ENCODE peak calls at places on chromosomes 7 and 10, in five cellular contexts. One of them, this sample, is unnamed.

GRCh38 chr7:45886931-45887667 is 1.2 kb upstream of the IGFBP1 start:
- DNase-seq in stimulated activated CD4-positive, alpha-beta T cell treated with anti-CD3 and anti-CD28 coated beads, TNF-alpha, amount 100 ng/mL, for 24 hours: no peak
- DNase-seq in heart right ventricle: no peak
- DNase-seq in nucleus accumbens: no peak
- DNase-seq in effector memory CD8-positive, alpha-beta T cell: no peak
- DNase-seq in this sample: no peak

GRCh38 chr7:101185258-101185839 is 5.3 kb upstream of the NAT16 start:
- DNase-seq in stimulated activated CD4-positive, alpha-beta T cell treated with anti-CD3 and anti-CD28 coated beads, TNF-alpha, amount 100 ng/mL, for 24 hours: no peak
- DNase-seq in heart right ventricle: no peak
- DNase-seq in nucleus accumbens: no peak
- DNase-seq in effector memory CD8-positive, alpha-beta T cell: no peak
- DNase-seq in this sample: no peak

GRCh38 chr7:81447351-81447952 is 322.4 kb downstream of the HGF start:
- DNase-seq in stimulated activated CD4-positive, alpha-beta T cell treated with anti-CD3 and anti-CD28 coated beads, TNF-alpha, amount 100 ng/mL, for 24 hours: no peak
- DNase-seq in heart right ventricle: no peak
- DNase-seq in nucleus accumbens: no peak
- DNase-seq in effector memory CD8-positive, alpha-beta T cell: no peak
- DNase-seq in this sample: no peak

GRCh38 chr7:11779864-11780263 is 52.1 kb downstream of the THSD7A start:
- DNase-seq in stimulated activated CD4-positive, alpha-beta T cell treated with anti-CD3 and anti-CD28 coated beads, TNF-alpha, amount 100 ng/mL, for 24 hours: no peak
- DNase-seq in heart right ventricle: no peak
- DNase-seq in nucleus accumbens: no peak
- DNase-seq in effector memory CD8-positive, alpha-beta T cell: no peak
- DNase-seq in this sample: no peak

GRCh38 chr7:149790146-149790548 is 16.8 kb upstream of the ZNF467 start:
- DNase-seq in stimulated activated CD4-positive, alpha-beta T cell treated with anti-CD3 and anti-CD28 coated beads, TNF-alpha, amount 100 ng/mL, for 24 hours: peak
- DNase-seq in heart right ventricle: peak
- DNase-seq in nucleus accumbens: no peak
- DNase-seq in effector memory CD8-positive, alpha-beta T cell: no peak
- DNase-seq in this sample: peak

GRCh38 chr7:153638821-153639435 is 413.3 kb upstream of the DPP6 start:
- DNase-seq in stimulated activated CD4-positive, alpha-beta T cell treated with anti-CD3 and anti-CD28 coated beads, TNF-alpha, amount 100 ng/mL, for 24 hours: no peak
- DNase-seq in heart right ventricle: no peak
- DNase-seq in nucleus accumbens: no peak
- DNase-seq in effector memory CD8-positive, alpha-beta T cell: no peak
- DNase-seq in this sample: no peak

GRCh38 chr10:60162631-60163030 is 227.0 kb downstream of the ANK3 start:
- DNase-seq in stimulated activated CD4-positive, alpha-beta T cell treated with anti-CD3 and anti-CD28 coated beads, TNF-alpha, amount 100 ng/mL, for 24 hours: no peak
- DNase-seq in heart right ventricle: no peak
- DNase-seq in nucleus accumbens: no peak
- DNase-seq in effector memory CD8-positive, alpha-beta T cell: no peak
- DNase-seq in this sample: no peak

GRCh38 chr7:131188367-131189339 is 139.0 kb upstream of the MKLN1 start:
- DNase-seq in stimulated activated CD4-positive, alpha-beta T cell treated with anti-CD3 and anti-CD28 coated beads, TNF-alpha, amount 100 ng/mL, for 24 hours: peak
- DNase-seq in heart right ventricle: no peak
- DNase-seq in nucleus accumbens: no peak
- DNase-seq in effector memory CD8-positive, alpha-beta T cell: peak
- DNase-seq in this sample: no peak

GRCh38 chr10:119268871-119269506 is 61.6 kb downstream of the GRK5 start:
- DNase-seq in stimulated activated CD4-positive, alpha-beta T cell treated with anti-CD3 and anti-CD28 coated beads, TNF-alpha, amount 100 ng/mL, for 24 hours: peak
- DNase-seq in heart right ventricle: no peak
- DNase-seq in nucleus accumbens: no peak
- DNase-seq in effector memory CD8-positive, alpha-beta T cell: peak
- DNase-seq in this sample: peak

GRCh38 chr10:107814865-107815487 is 650.5 kb upstream of the SORCS1 start:
- DNase-seq in stimulated activated CD4-positive, alpha-beta T cell treated with anti-CD3 and anti-CD28 coated beads, TNF-alpha, amount 100 ng/mL, for 24 hours: no peak
- DNase-seq in heart right ventricle: no peak
- DNase-seq in nucleus accumbens: peak
- DNase-seq in effector memory CD8-positive, alpha-beta T cell: no peak
- DNase-seq in this sample: peak

GRCh38 chr7:109821156-109821555 is 1251.5 kb downstream of the DNAJB9 start:
- DNase-seq in stimulated activated CD4-positive, alpha-beta T cell treated with anti-CD3 and anti-CD28 coated beads, TNF-alpha, amount 100 ng/mL, for 24 hours: no peak
- DNase-seq in heart right ventricle: no peak
- DNase-seq in nucleus accumbens: no peak
- DNase-seq in effector memory CD8-positive, alpha-beta T cell: no peak
- DNase-seq in this sample: no peak

GRCh38 chr10:47095211-47095610 is 184.0 kb downstream of the PTPN20 start:
- DNase-seq in stimulated activated CD4-positive, alpha-beta T cell treated with anti-CD3 and anti-CD28 coated beads, TNF-alpha, amount 100 ng/mL, for 24 hours: no peak
- DNase-seq in heart right ventricle: no peak
- DNase-seq in nucleus accumbens: no peak
- DNase-seq in effector memory CD8-positive, alpha-beta T cell: no peak
- DNase-seq in this sample: no peak

GRCh38 chr7:158350166-158350900 is 237.3 kb downstream of the PTPRN2 start:
- DNase-seq in stimulated activated CD4-positive, alpha-beta T cell treated with anti-CD3 and anti-CD28 coated beads, TNF-alpha, amount 100 ng/mL, for 24 hours: no peak
- DNase-seq in heart right ventricle: no peak
- DNase-seq in nucleus accumbens: no peak
- DNase-seq in effector memory CD8-positive, alpha-beta T cell: no peak
- DNase-seq in this sample: no peak

GRCh38 chr10:130655313-130656186 is 519.4 kb downstream of the GLRX3 start:
- DNase-seq in stimulated activated CD4-positive, alpha-beta T cell treated with anti-CD3 and anti-CD28 coated beads, TNF-alpha, amount 100 ng/mL, for 24 hours: no peak
- DNase-seq in heart right ventricle: no peak
- DNase-seq in nucleus accumbens: no peak
- DNase-seq in effector memory CD8-positive, alpha-beta T cell: no peak
- DNase-seq in this sample: no peak

GRCh38 chr7:92448185-92448747 is 984 bp downstream of the GATAD1 start:
- DNase-seq in stimulated activated CD4-positive, alpha-beta T cell treated with anti-CD3 and anti-CD28 coated beads, TNF-alpha, amount 100 ng/mL, for 24 hours: peak
- DNase-seq in heart right ventricle: no peak
- DNase-seq in nucleus accumbens: no peak
- DNase-seq in effector memory CD8-positive, alpha-beta T cell: peak
- DNase-seq in this sample: peak

GRCh38 chr10:105950410-105950809 is 1214.1 kb downstream of the SORCS1 start:
- DNase-seq in stimulated activated CD4-positive, alpha-beta T cell treated with anti-CD3 and anti-CD28 coated beads, TNF-alpha, amount 100 ng/mL, for 24 hours: peak
- DNase-seq in heart right ventricle: no peak
- DNase-seq in nucleus accumbens: peak
- DNase-seq in effector memory CD8-positive, alpha-beta T cell: no peak
- DNase-seq in this sample: peak

GRCh38 chr10:5545778-5546710 is 21.3 kb downstream of the CALML3 start:
- DNase-seq in stimulated activated CD4-positive, alpha-beta T cell treated with anti-CD3 and anti-CD28 coated beads, TNF-alpha, amount 100 ng/mL, for 24 hours: no peak
- DNase-seq in heart right ventricle: peak
- DNase-seq in nucleus accumbens: no peak
- DNase-seq in effector memory CD8-positive, alpha-beta T cell: no peak
- DNase-seq in this sample: peak

GRCh38 chr10:97079454-97079853 is 106.3 kb downstream of the SLIT1 start:
- DNase-seq in stimulated activated CD4-positive, alpha-beta T cell treated with anti-CD3 and anti-CD28 coated beads, TNF-alpha, amount 100 ng/mL, for 24 hours: no peak
- DNase-seq in heart right ventricle: no peak
- DNase-seq in nucleus accumbens: no peak
- DNase-seq in effector memory CD8-positive, alpha-beta T cell: no peak
- DNase-seq in this sample: no peak

GRCh38 chr7:55477781-55478374 is 94.4 kb downstream of the VOPP1 start:
- DNase-seq in stimulated activated CD4-positive, alpha-beta T cell treated with anti-CD3 and anti-CD28 coated beads, TNF-alpha, amount 100 ng/mL, for 24 hours: no peak
- DNase-seq in heart right ventricle: no peak
- DNase-seq in nucleus accumbens: no peak
- DNase-seq in effector memory CD8-positive, alpha-beta T cell: no peak
- DNase-seq in this sample: no peak

GRCh38 chr10:95229724-95230627 is 35.9 kb downstream of the ACSM6 start:
- DNase-seq in stimulated activated CD4-positive, alpha-beta T cell treated with anti-CD3 and anti-CD28 coated beads, TNF-alpha, amount 100 ng/mL, for 24 hours: no peak
- DNase-seq in heart right ventricle: no peak
- DNase-seq in nucleus accumbens: no peak
- DNase-seq in effector memory CD8-positive, alpha-beta T cell: no peak
- DNase-seq in this sample: no peak

GRCh38 chr7:10707519-10707918 is 266.2 kb upstream of the PHF14 start:
- DNase-seq in stimulated activated CD4-positive, alpha-beta T cell treated with anti-CD3 and anti-CD28 coated beads, TNF-alpha, amount 100 ng/mL, for 24 hours: no peak
- DNase-seq in heart right ventricle: no peak
- DNase-seq in nucleus accumbens: no peak
- DNase-seq in effector memory CD8-positive, alpha-beta T cell: no peak
- DNase-seq in this sample: no peak

GRCh38 chr7:44050121-44050914 is 5.8 kb downstream of the DBNL start:
- DNase-seq in stimulated activated CD4-positive, alpha-beta T cell treated with anti-CD3 and anti-CD28 coated beads, TNF-alpha, amount 100 ng/mL, for 24 hours: no peak
- DNase-seq in heart right ventricle: no peak
- DNase-seq in nucleus accumbens: no peak
- DNase-seq in effector memory CD8-positive, alpha-beta T cell: no peak
- DNase-seq in this sample: no peak

GRCh38 chr7:75638607-75639070 is 100.1 kb downstream of the HIP1 start:
- DNase-seq in stimulated activated CD4-positive, alpha-beta T cell treated with anti-CD3 and anti-CD28 coated beads, TNF-alpha, amount 100 ng/mL, for 24 hours: no peak
- DNase-seq in heart right ventricle: peak
- DNase-seq in nucleus accumbens: no peak
- DNase-seq in effector memory CD8-positive, alpha-beta T cell: no peak
- DNase-seq in this sample: peak

GRCh38 chr10:13956826-13957225 is 370.1 kb downstream of the PRPF18 start:
- DNase-seq in stimulated activated CD4-positive, alpha-beta T cell treated with anti-CD3 and anti-CD28 coated beads, TNF-alpha, amount 100 ng/mL, for 24 hours: no peak
- DNase-seq in heart right ventricle: peak
- DNase-seq in nucleus accumbens: no peak
- DNase-seq in effector memory CD8-positive, alpha-beta T cell: no peak
- DNase-seq in this sample: peak

GRCh38 chr7:101453617-101454016 is 90.9 kb downstream of the COL26A1 start:
- DNase-seq in stimulated activated CD4-positive, alpha-beta T cell treated with anti-CD3 and anti-CD28 coated beads, TNF-alpha, amount 100 ng/mL, for 24 hours: no peak
- DNase-seq in heart right ventricle: no peak
- DNase-seq in nucleus accumbens: no peak
- DNase-seq in effector memory CD8-positive, alpha-beta T cell: no peak
- DNase-seq in this sample: no peak

GRCh38 chr10:17106991-17107390 is 22.6 kb downstream of the CUBN start:
- DNase-seq in stimulated activated CD4-positive, alpha-beta T cell treated with anti-CD3 and anti-CD28 coated beads, TNF-alpha, amount 100 ng/mL, for 24 hours: no peak
- DNase-seq in heart right ventricle: no peak
- DNase-seq in nucleus accumbens: no peak
- DNase-seq in effector memory CD8-positive, alpha-beta T cell: no peak
- DNase-seq in this sample: no peak

GRCh38 chr10:84340632-84341537 is 12.5 kb downstream of the CCSER2 start:
- DNase-seq in stimulated activated CD4-positive, alpha-beta T cell treated with anti-CD3 and anti-CD28 coated beads, TNF-alpha, amount 100 ng/mL, for 24 hours: no peak
- DNase-seq in heart right ventricle: no peak
- DNase-seq in nucleus accumbens: no peak
- DNase-seq in effector memory CD8-positive, alpha-beta T cell: no peak
- DNase-seq in this sample: no peak

GRCh38 chr10:86752311-86752710 is 4.1 kb upstream of the BMPR1A start:
- DNase-seq in stimulated activated CD4-positive, alpha-beta T cell treated with anti-CD3 and anti-CD28 coated beads, TNF-alpha, amount 100 ng/mL, for 24 hours: no peak
- DNase-seq in heart right ventricle: no peak
- DNase-seq in nucleus accumbens: no peak
- DNase-seq in effector memory CD8-positive, alpha-beta T cell: no peak
- DNase-seq in this sample: no peak

GRCh38 chr10:99235872-99236626 is 397 bp upstream of the HPSE2 start:
- DNase-seq in stimulated activated CD4-positive, alpha-beta T cell treated with anti-CD3 and anti-CD28 coated beads, TNF-alpha, amount 100 ng/mL, for 24 hours: no peak
- DNase-seq in heart right ventricle: no peak
- DNase-seq in nucleus accumbens: no peak
- DNase-seq in effector memory CD8-positive, alpha-beta T cell: no peak
- DNase-seq in this sample: no peak

GRCh38 chr10:22479419-22479818 is 134.1 kb downstream of the SPAG6 start:
- DNase-seq in stimulated activated CD4-positive, alpha-beta T cell treated with anti-CD3 and anti-CD28 coated beads, TNF-alpha, amount 100 ng/mL, for 24 hours: no peak
- DNase-seq in heart right ventricle: peak
- DNase-seq in nucleus accumbens: peak
- DNase-seq in effector memory CD8-positive, alpha-beta T cell: no peak
- DNase-seq in this sample: peak

GRCh38 chr7:151813997-151814396 is 62.9 kb downstream of the PRKAG2 start:
- DNase-seq in stimulated activated CD4-positive, alpha-beta T cell treated with anti-CD3 and anti-CD28 coated beads, TNF-alpha, amount 100 ng/mL, for 24 hours: no peak
- DNase-seq in heart right ventricle: no peak
- DNase-seq in nucleus accumbens: peak
- DNase-seq in effector memory CD8-positive, alpha-beta T cell: no peak
- DNase-seq in this sample: no peak

GRCh38 chr10:12228851-12229250 is 32.9 kb downstream of the CDC123 start:
- DNase-seq in stimulated activated CD4-positive, alpha-beta T cell treated with anti-CD3 and anti-CD28 coated beads, TNF-alpha, amount 100 ng/mL, for 24 hours: no peak
- DNase-seq in heart right ventricle: no peak
- DNase-seq in nucleus accumbens: no peak
- DNase-seq in effector memory CD8-positive, alpha-beta T cell: no peak
- DNase-seq in this sample: no peak

GRCh38 chr7:6271694-6272371 is 591 bp downstream of the CYTH3 start:
- DNase-seq in stimulated activated CD4-positive, alpha-beta T cell treated with anti-CD3 and anti-CD28 coated beads, TNF-alpha, amount 100 ng/mL, for 24 hours: no peak
- DNase-seq in heart right ventricle: peak
- DNase-seq in nucleus accumbens: peak
- DNase-seq in effector memory CD8-positive, alpha-beta T cell: peak
- DNase-seq in this sample: peak

GRCh38 chr7:142248-142955 is 50.0 kb upstream of the FAM20C start:
- DNase-seq in stimulated activated CD4-positive, alpha-beta T cell treated with anti-CD3 and anti-CD28 coated beads, TNF-alpha, amount 100 ng/mL, for 24 hours: no peak
- DNase-seq in heart right ventricle: peak
- DNase-seq in nucleus accumbens: no peak
- DNase-seq in effector memory CD8-positive, alpha-beta T cell: no peak
- DNase-seq in this sample: peak

GRCh38 chr7:103343758-103344452 is 662 bp downstream of the DNAJC2 start:
- DNase-seq in stimulated activated CD4-positive, alpha-beta T cell treated with anti-CD3 and anti-CD28 coated beads, TNF-alpha, amount 100 ng/mL, for 24 hours: peak
- DNase-seq in heart right ventricle: no peak
- DNase-seq in nucleus accumbens: no peak
- DNase-seq in effector memory CD8-positive, alpha-beta T cell: no peak
- DNase-seq in this sample: no peak

GRCh38 chr10:11163990-11164805 is 146.5 kb downstream of the CELF2 start:
- DNase-seq in stimulated activated CD4-positive, alpha-beta T cell treated with anti-CD3 and anti-CD28 coated beads, TNF-alpha, amount 100 ng/mL, for 24 hours: no peak
- DNase-seq in heart right ventricle: no peak
- DNase-seq in nucleus accumbens: peak
- DNase-seq in effector memory CD8-positive, alpha-beta T cell: no peak
- DNase-seq in this sample: no peak

This sample was measured in right cardiac atrium.